ENCODE peak calls at places on chromosomes 5 and 9, in six cellular contexts. One of them, this sample, is unnamed.

GRCh38 chr5:149445739-149446369 is 66.8 kb upstream of the IL17B start:
- DNase-seq in MCF 10A: peak
- DNase-seq in HTR-8/SVneo: peak
- DNase-seq in DMS153: no peak
- DNase-seq in B cell: no peak
- DNase-seq in memory B cell: no peak
- DNase-seq in this sample: no peak

GRCh38 chr9:70413798-70414775 is at the start of gene KLF9:
- DNase-seq in DMS153: peak
- DNase-seq in memory B cell: peak
- DNase-seq in MCF 10A: peak
- DNase-seq in B cell: peak
- DNase-seq in HTR-8/SVneo: peak
- DNase-seq in this sample: peak

GRCh38 chr5:109990723-109991359 is 301.1 kb downstream of the MAN2A1 start:
- DNase-seq in MCF 10A: no peak
- DNase-seq in memory B cell: no peak
- DNase-seq in DMS153: no peak
- DNase-seq in B cell: no peak
- DNase-seq in HTR-8/SVneo: no peak
- DNase-seq in this sample: no peak

GRCh38 chr5:97071101-97071500 is 71.3 kb downstream of the LIX1 start:
- DNase-seq in MCF 10A: peak
- DNase-seq in B cell: no peak
- DNase-seq in memory B cell: no peak
- DNase-seq in DMS153: no peak
- DNase-seq in HTR-8/SVneo: no peak
- DNase-seq in this sample: no peak

GRCh38 chr5:154713615-154714125 is 41.5 kb upstream of the LARP1 start:
- DNase-seq in MCF 10A: no peak
- DNase-seq in DMS153: no peak
- DNase-seq in B cell: no peak
- DNase-seq in HTR-8/SVneo: peak
- DNase-seq in memory B cell: no peak
- DNase-seq in this sample: no peak

GRCh38 chr5:558871-559503 is 34.7 kb upstream of the SLC9A3 start:
- DNase-seq in B cell: no peak
- DNase-seq in DMS153: no peak
- DNase-seq in MCF 10A: no peak
- DNase-seq in HTR-8/SVneo: no peak
- DNase-seq in memory B cell: no peak
- DNase-seq in this sample: peak

GRCh38 chr5:142817031-142817430 is 46.9 kb downstream of the ARHGAP26 start:
- DNase-seq in B cell: no peak
- DNase-seq in memory B cell: no peak
- DNase-seq in DMS153: no peak
- DNase-seq in MCF 10A: no peak
- DNase-seq in HTR-8/SVneo: no peak
- DNase-seq in this sample: no peak

GRCh38 chr9:115952667-115953316 is 200.8 kb upstream of the PAPPA start:
- DNase-seq in DMS153: no peak
- DNase-seq in HTR-8/SVneo: no peak
- DNase-seq in MCF 10A: peak
- DNase-seq in B cell: no peak
- DNase-seq in memory B cell: no peak
- DNase-seq in this sample: no peak

GRCh38 chr5:111512026-111512405 is 319 bp downstream of the STARD4 start:
- DNase-seq in memory B cell: no peak
- DNase-seq in HTR-8/SVneo: peak
- DNase-seq in DMS153: no peak
- DNase-seq in MCF 10A: peak
- DNase-seq in B cell: no peak
- DNase-seq in this sample: no peak

GRCh38 chr9:132147331-132147730 is 14.5 kb upstream of the NTNG2 start:
- DNase-seq in DMS153: no peak
- DNase-seq in MCF 10A: no peak
- DNase-seq in HTR-8/SVneo: no peak
- DNase-seq in B cell: no peak
- DNase-seq in memory B cell: no peak
- DNase-seq in this sample: no peak

GRCh38 chr5:36444582-36444999 is 142.9 kb upstream of the RANBP3L start:
- DNase-seq in DMS153: no peak
- DNase-seq in MCF 10A: peak
- DNase-seq in B cell: no peak
- DNase-seq in HTR-8/SVneo: no peak
- DNase-seq in memory B cell: no peak
- DNase-seq in this sample: no peak

GRCh38 chr5:59579101-59579885 is 314.2 kb downstream of the PDE4D start:
- DNase-seq in memory B cell: no peak
- DNase-seq in MCF 10A: no peak
- DNase-seq in DMS153: no peak
- DNase-seq in B cell: no peak
- DNase-seq in HTR-8/SVneo: no peak
- DNase-seq in this sample: no peak

GRCh38 chr9:116817762-116818161 is 130.7 kb downstream of the TRIM32 start:
- DNase-seq in memory B cell: no peak
- DNase-seq in DMS153: no peak
- DNase-seq in B cell: no peak
- DNase-seq in MCF 10A: no peak
- DNase-seq in HTR-8/SVneo: no peak
- DNase-seq in this sample: no peak

GRCh38 chr5:74382864-74383618 is 257.5 kb downstream of the ENC1 start:
- DNase-seq in DMS153: no peak
- DNase-seq in HTR-8/SVneo: peak
- DNase-seq in MCF 10A: peak
- DNase-seq in B cell: no peak
- DNase-seq in memory B cell: no peak
- DNase-seq in this sample: no peak

GRCh38 chr5:178434016-178434761 is 156.0 kb downstream of the COL23A1 start:
- DNase-seq in B cell: no peak
- DNase-seq in DMS153: no peak
- DNase-seq in MCF 10A: no peak
- DNase-seq in memory B cell: no peak
- DNase-seq in HTR-8/SVneo: no peak
- DNase-seq in this sample: no peak

GRCh38 chr5:154333016-154333415 is 112.8 kb upstream of the SAP30L start:
- DNase-seq in MCF 10A: peak
- DNase-seq in B cell: no peak
- DNase-seq in memory B cell: no peak
- DNase-seq in DMS153: no peak
- DNase-seq in HTR-8/SVneo: no peak
- DNase-seq in this sample: no peak

GRCh38 chr5:351911-352225 is 30.4 kb downstream of the AHRR start:
- DNase-seq in MCF 10A: no peak
- DNase-seq in HTR-8/SVneo: no peak
- DNase-seq in memory B cell: no peak
- DNase-seq in DMS153: no peak
- DNase-seq in B cell: peak
- DNase-seq in this sample: no peak

GRCh38 chr5:15365040-15365439 is 134.9 kb upstream of the FBXL7 start:
- DNase-seq in HTR-8/SVneo: no peak
- DNase-seq in MCF 10A: peak
- DNase-seq in DMS153: no peak
- DNase-seq in B cell: no peak
- DNase-seq in memory B cell: no peak
- DNase-seq in this sample: no peak

GRCh38 chr5:79975422-79975821 is 15.6 kb downstream of the MTX3 start:
- DNase-seq in memory B cell: no peak
- DNase-seq in B cell: no peak
- DNase-seq in HTR-8/SVneo: no peak
- DNase-seq in MCF 10A: no peak
- DNase-seq in DMS153: no peak
- DNase-seq in this sample: no peak